ENCODE peak calls at places on chromosomes 5 and 9, in seven cellular contexts. U is brain microvascular endothelial cell; Z is pancreas; B is body of pancreas; H is CD8-positive, alpha-beta memory T cell; D is CD4-positive, alpha-beta T cell; O is upper lobe of right lung. P is an unnamed sample.

GRCh38 chr5:181261320-181262085 is 560 bp upstream of the TRIM52 start:
- DNase-seq in U (peak), Z (peak), B (peak), H (peak), D (peak), O (peak), P (peak)

GRCh38 chr5:168342985-168343384 is 51.5 kb downstream of the WWC1 start:
- DNase-seq in U (no peak), Z (no peak), B (no peak), H (no peak), D (no peak), O (no peak), P (no peak)

GRCh38 chr9:99906403-99907207 is at the start of gene STX17:
- DNase-seq in U (peak), Z (peak), B (peak), H (peak), D (peak), O (peak), P (peak)

GRCh38 chr9:20929276-20929675 is 102.2 kb downstream of the HACD4 start:
- DNase-seq in U (no peak), Z (no peak), B (no peak), H (no peak), D (no peak), O (no peak), P (no peak)

GRCh38 chr9:94139672-94140417 is 55.6 kb downstream of the PTPDC1 start:
- DNase-seq in U (peak), Z (peak), B (peak), H (no peak), D (no peak), O (peak), P (no peak)

GRCh38 chr5:168946363-168946762 is 354.6 kb downstream of the SLIT3 start:
- DNase-seq in U (peak), Z (no peak), B (no peak), H (no peak), D (no peak), O (no peak), P (no peak)

GRCh38 chr5:26757941-26758340 is 280.4 kb downstream of the CDH9 start:
- DNase-seq in U (no peak), Z (no peak), B (no peak), H (no peak), D (no peak), O (no peak), P (no peak)

GRCh38 chr5:39209924-39210323 is 9.4 kb downstream of the FYB1 start:
- DNase-seq in U (no peak), Z (no peak), B (no peak), H (peak), D (peak), O (no peak), P (no peak)

GRCh38 chr5:73625905-73626811 is at the start of gene ARHGEF28:
- DNase-seq in U (no peak), Z (peak), B (peak), H (no peak), D (no peak), O (peak), P (peak)

GRCh38 chr5:20536813-20537212 is 548.8 kb upstream of the CDH18 start:
- DNase-seq in U (no peak), Z (no peak), B (no peak), H (no peak), D (no peak), O (no peak), P (no peak)

GRCh38 chr9:128689820-128690683 is 1.0 kb downstream of the SET start:
- DNase-seq in U (no peak), Z (peak), B (peak), H (peak), D (peak), O (no peak), P (no peak)

GRCh38 chr9:69085523-69086283 is 50.2 kb downstream of the FXN start:
- DNase-seq in U (peak), Z (no peak), B (no peak), H (no peak), D (no peak), O (no peak), P (no peak)

GRCh38 chr5:176415240-176416122 is 858 bp downstream of the CLTB start:
- DNase-seq in U (peak), Z (peak), B (peak), H (peak), D (no peak), O (peak), P (no peak)

GRCh38 chr5:176418251-176418650 is 1.9 kb upstream of the CLTB start:
- DNase-seq in U (no peak), Z (no peak), B (no peak), H (no peak), D (no peak), O (no peak), P (peak)

GRCh38 chr5:176414704-176415103 is 1.6 kb downstream of the CLTB start:
- DNase-seq in U (no peak), Z (no peak), B (no peak), H (no peak), D (no peak), O (no peak), P (no peak)

GRCh38 chr5:176416965-176417364 is 626 bp upstream of the CLTB start:
- DNase-seq in U (no peak), Z (no peak), B (no peak), H (no peak), D (no peak), O (no peak), P (no peak)

DNA sequence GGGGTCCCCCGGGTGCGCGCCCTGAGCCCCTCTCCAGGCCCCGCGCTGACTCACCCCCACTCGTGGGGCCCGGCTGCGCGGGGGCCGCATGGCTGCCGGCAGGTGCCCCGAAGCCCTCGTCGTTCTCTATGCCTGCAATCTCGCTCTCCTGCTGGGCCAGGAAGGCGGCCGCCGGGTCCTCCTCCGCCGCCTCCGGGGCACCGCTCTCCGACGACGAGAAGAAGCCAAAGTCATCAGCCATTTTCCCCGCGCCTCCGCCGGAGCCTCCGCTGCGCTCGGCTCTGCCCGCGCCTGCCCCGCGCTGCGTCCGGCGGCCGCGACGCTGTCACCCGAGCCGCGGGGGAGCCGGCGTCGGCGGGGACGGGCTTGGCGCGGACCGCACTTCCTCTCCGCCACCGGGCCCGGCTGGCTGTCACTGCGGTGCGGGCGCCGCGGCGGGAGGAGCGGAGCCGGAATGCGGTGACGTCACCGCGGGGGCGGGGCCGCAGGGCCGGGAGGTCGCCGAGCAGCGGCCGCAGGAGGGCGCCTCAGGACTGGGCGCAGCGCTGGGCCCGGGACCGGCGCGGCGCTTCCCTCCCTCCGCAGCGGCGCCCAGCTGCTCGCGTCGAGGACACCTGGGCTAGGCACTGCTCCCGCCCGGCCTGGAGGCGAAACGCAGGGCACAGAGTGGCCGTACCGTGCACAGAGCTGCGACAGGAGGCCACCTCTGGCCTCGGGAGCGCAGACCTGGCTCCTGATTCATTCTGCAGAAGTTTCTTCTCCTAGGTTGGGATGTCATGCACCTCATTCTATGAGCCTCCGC is at the start of gene CLTB:
- DNase-seq in U (peak), Z (peak), B (peak), H (peak), D (peak), O (peak), P (peak)
- H3K27ac ChIP-seq in U (peak), Z (peak), B (peak), H (peak), D (peak), O (peak), P (peak)

GRCh38 chr9:110919055-110919445 is 119.2 kb downstream of the LPAR1 start:
- DNase-seq in U (no peak), Z (no peak), B (no peak), H (no peak), D (no peak), O (no peak), P (no peak)

GRCh38 chr9:110916361-110916760 is 121.9 kb downstream of the LPAR1 start:
- DNase-seq in U (no peak), Z (no peak), B (no peak), H (no peak), D (no peak), O (no peak), P (no peak)

GRCh38 chr9:110919609-110920008 is 118.7 kb downstream of the LPAR1 start:
- DNase-seq in U (peak), Z (no peak), B (no peak), H (no peak), D (no peak), O (no peak), P (no peak)

GRCh38 chr9:110921705-110922104 is 116.6 kb downstream of the LPAR1 start:
- DNase-seq in U (no peak), Z (no peak), B (no peak), H (no peak), D (no peak), O (no peak), P (no peak)

GRCh38 chr9:110918316-110919054 is 119.8 kb downstream of the LPAR1 start:
- DNase-seq in U (peak), Z (no peak), B (no peak), H (no peak), D (no peak), O (no peak), P (no peak)
- H3K27ac ChIP-seq in U (peak), Z (no peak), B (no peak), H (no peak), D (no peak), O (no peak), P (no peak)

GRCh38 chr9:136978073-136978864 is 965 bp downstream of the PTGDS start:
- DNase-seq in U (peak), Z (peak), B (peak), H (peak), D (peak), O (peak), P (peak)
- H3K27ac ChIP-seq in U (no peak), Z (no peak), B (no peak), H (no peak), D (no peak), O (peak), P (no peak)

DNA sequence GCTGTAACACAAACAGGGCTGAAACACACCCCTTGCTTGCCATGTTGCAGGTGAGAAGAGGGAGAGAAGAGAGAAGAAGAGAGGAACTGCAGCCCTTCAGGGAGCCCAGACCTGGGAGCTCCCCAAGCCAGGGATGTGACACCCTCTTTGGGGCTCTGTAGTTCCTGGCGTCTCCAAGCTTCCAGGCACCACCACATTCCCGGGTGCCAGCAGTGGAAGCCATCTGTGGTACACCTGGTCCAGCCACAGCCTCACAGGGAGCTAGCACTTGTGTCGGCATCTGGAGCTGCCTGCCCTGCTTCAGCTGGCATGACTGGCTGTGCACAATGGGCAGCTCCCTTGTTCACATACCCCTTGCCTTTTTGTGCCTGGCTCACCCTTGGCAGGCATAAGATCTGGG is 182.1 kb downstream of the DEPDC1B start:
- DNase-seq in U (no peak), Z (no peak), B (no peak), H (no peak), D (no peak), O (no peak), P (no peak)
- H3K27ac ChIP-seq in U (no peak), Z (no peak), B (no peak), H (no peak), D (no peak), O (no peak), P (no peak)

DNA sequence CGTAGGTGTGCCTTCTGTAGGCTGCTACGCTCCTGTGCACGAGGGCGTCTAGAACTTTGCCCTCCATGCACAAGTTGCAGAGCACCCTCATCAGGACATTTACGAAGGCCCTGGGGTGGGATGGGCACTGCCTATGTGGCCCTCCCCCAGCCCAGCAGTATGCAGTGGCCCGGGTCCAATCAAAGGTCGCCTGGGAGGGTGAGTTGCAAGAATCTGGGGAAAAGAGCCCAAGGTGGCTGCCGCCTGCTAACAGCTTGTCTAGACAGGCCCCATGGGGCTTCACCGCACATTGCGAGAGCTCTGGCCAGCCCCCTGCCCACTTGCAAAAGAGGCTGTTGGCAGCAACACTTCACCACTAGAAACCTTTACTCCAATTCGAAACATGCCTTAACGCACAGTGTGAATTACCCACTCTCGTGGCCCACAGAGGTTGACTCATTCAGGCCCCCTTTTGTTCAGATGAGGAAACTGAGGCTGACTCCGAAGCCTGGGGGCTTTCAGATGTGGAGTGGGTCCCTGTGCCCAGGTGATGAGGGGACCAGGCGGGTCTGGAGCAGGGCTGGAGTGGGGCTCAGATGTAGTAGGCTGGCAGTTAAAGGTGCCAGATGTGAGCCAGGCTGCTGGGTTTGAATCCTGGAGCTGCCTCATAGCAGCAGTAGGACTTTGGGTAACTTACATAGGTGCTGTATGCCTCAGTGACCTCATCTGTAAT is 31.8 kb upstream of the IL17B start:
- DNase-seq in U (no peak), Z (no peak), B (no peak), H (no peak), D (no peak), O (peak), P (no peak)
- H3K27ac ChIP-seq in U (peak), Z (no peak), B (no peak), H (no peak), D (no peak), O (peak), P (peak)

GRCh38 chr5:53194086-53194485 is 84.5 kb upstream of the MOCS2 start:
- DNase-seq in U (no peak), Z (no peak), B (no peak), H (no peak), D (no peak), O (no peak), P (no peak)
- H3K27ac ChIP-seq in U (no peak), Z (no peak), B (no peak), H (no peak), D (no peak), O (no peak), P (no peak)

GRCh38 chr9:120680579-120680978 is 33.7 kb downstream of the MEGF9 start:
- DNase-seq in U (no peak), Z (no peak), B (no peak), H (no peak), D (no peak), O (no peak), P (no peak)
- H3K27ac ChIP-seq in U (no peak), Z (no peak), B (no peak), H (no peak), D (no peak), O (no peak), P (no peak)